ENCODE peak calls at places on chromosomes 2 and 18, in four cellular contexts. B is K562, Q is SK-N-SH, S is IMR-90. A is an unnamed sample.

GRCh38 chr18:61400016-61400630 is 66.9 kb downstream of the CDH20 start:
- DNase-seq in B (no peak), Q (no peak), S (no peak), A (no peak)

GRCh38 chr2:37552339-37552738 is 119.1 kb downstream of the CDC42EP3 start:
- DNase-seq in B (no peak), Q (no peak), S (no peak), A (no peak)

GRCh38 chr18:74082476-74083070 is 65.1 kb downstream of the FBXO15 start:
- DNase-seq in B (no peak), Q (peak; percentile 66), S (peak; percentile 63), A (peak; percentile 60)

GRCh38 chr2:238513346-238513745 is 86.6 kb downstream of the ASB1 start:
- DNase-seq in B (peak; percentile 62), Q (peak; percentile 63), S (peak; percentile 29), A (peak; percentile 64)

GRCh38 chr2:237280235-237280634 is 133.7 kb downstream of the COL6A3 start:
- DNase-seq in B (no peak), Q (no peak), S (peak; percentile 99), A (no peak)

GRCh38 chr2:59449264-59449663 is 1104.2 kb downstream of the BCL11A start:
- DNase-seq in B (no peak), Q (no peak), S (no peak), A (no peak)

GRCh38 chr2:84858123-84858522 is 22.8 kb downstream of the TRABD2A start:
- DNase-seq in B (no peak), Q (no peak), S (no peak), A (no peak)

GRCh38 chr2:95308426-95308990 is 11.4 kb downstream of the KCNIP3 start:
- DNase-seq in B (no peak), Q (no peak), S (no peak), A (no peak)

GRCh38 chr18:13420969-13421686 is 202.6 kb downstream of the LDLRAD4 start:
- DNase-seq in B (no peak), Q (no peak), S (no peak), A (no peak)

GRCh38 chr2:235468978-235469694 is 24.7 kb upstream of the AGAP1 start:
- DNase-seq in B (no peak), Q (no peak), S (peak; percentile 94), A (peak; percentile 78)

GRCh38 chr2:78940998-78941397 is 84.5 kb upstream of the REG3G start:
- DNase-seq in B (no peak), Q (no peak), S (no peak), A (no peak)

GRCh38 chr2:39281391-39281790 is 37.6 kb upstream of the CDKL4 start:
- DNase-seq in B (no peak), Q (no peak), S (no peak), A (no peak)

GRCh38 chr2:207852791-207853190 is 83.1 kb upstream of the FZD5 start:
- DNase-seq in B (no peak), Q (no peak), S (no peak), A (no peak)

GRCh38 chr2:46922049-46922448 is 6.4 kb upstream of the MCFD2 start:
- DNase-seq in B (no peak), Q (no peak), S (peak; percentile 37), A (no peak)

GRCh38 chr2:173030541-173031485 is 44.8 kb upstream of the MAP3K20 start:
- DNase-seq in B (no peak), Q (no peak), S (no peak), A (no peak)

GRCh38 chr18:78558948-78559347 is 420.7 kb upstream of the SALL3 start:
- DNase-seq in B (peak; percentile 84), Q (peak; percentile 40), S (no peak), A (no peak)

GRCh38 chr2:63562751-63563150 is 25.5 kb downstream of the WDPCP start:
- DNase-seq in B (no peak), Q (no peak), S (no peak), A (no peak)

GRCh38 chr2:191462370-191462769 is 215.6 kb upstream of the NABP1 start:
- DNase-seq in B (no peak), Q (no peak), S (no peak), A (no peak)

GRCh38 chr2:30422437-30422805 is 24.6 kb upstream of the LCLAT1 start:
- DNase-seq in B (no peak), Q (peak; percentile 70), S (peak; percentile 42), A (peak; percentile 61)

GRCh38 chr2:203811491-203812221 is 55.9 kb upstream of the CTLA4 start:
- DNase-seq in B (no peak), Q (no peak), S (peak; percentile 92), A (peak; percentile 87)

GRCh38 chr18:35337256-35337655 is 7.0 kb downstream of the ZNF24 start:
- DNase-seq in B (no peak), Q (no peak), S (no peak), A (no peak)

GRCh38 chr2:154439156-154439555 is 259.3 kb upstream of the KCNJ3 start:
- DNase-seq in B (no peak), Q (no peak), S (no peak), A (no peak)

GRCh38 chr2:121565389-121566250 is 34.9 kb downstream of the RNU4ATAC start:
- DNase-seq in B (no peak), Q (peak; percentile 20), S (no peak), A (no peak)

GRCh38 chr2:14902953-14903352 is 270.4 kb downstream of the LRATD1 start:
- DNase-seq in B (no peak), Q (no peak), S (no peak), A (no peak)

GRCh38 chr2:145012214-145012670 is 492.3 kb upstream of the ZEB2 start:
- DNase-seq in B (no peak), Q (no peak), S (peak; percentile 24), A (peak; percentile 46)

GRCh38 chr2:165376571-165376975 is 92.9 kb upstream of the CSRNP3 start:
- DNase-seq in B (no peak), Q (no peak), S (no peak), A (no peak)

DNA sequence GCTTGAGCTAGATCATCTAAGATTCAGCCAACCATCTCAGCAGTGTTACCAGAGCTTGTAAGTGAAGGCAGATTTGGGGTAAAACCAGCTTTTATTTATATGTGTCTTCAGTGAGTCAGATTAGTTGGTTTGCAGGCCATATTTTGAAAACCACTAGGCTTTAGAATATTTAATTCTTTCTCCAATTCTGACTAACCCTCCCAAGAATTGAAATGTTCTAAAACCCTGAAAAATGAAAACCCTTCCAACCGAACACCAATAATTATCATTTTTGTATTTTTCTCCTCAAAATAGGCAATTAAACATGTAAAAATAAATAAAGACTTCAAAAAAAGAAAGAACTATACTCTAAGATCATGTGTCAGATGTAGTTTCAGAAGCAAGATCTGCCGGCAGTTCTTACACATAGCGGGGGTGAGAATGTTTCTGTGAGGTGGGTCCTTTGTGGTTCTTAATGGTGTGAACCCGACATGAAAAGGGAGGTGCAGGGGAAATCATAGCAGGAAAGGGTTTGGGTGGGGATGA is 14.2 kb downstream of the PLEK start:
- DNase-seq in B (no peak), Q (no peak), S (no peak), A (no peak)
- TF ChIP-seq RCOR1 in B (no peak), Q (no peak), S (no peak), A (no peak)

DNA sequence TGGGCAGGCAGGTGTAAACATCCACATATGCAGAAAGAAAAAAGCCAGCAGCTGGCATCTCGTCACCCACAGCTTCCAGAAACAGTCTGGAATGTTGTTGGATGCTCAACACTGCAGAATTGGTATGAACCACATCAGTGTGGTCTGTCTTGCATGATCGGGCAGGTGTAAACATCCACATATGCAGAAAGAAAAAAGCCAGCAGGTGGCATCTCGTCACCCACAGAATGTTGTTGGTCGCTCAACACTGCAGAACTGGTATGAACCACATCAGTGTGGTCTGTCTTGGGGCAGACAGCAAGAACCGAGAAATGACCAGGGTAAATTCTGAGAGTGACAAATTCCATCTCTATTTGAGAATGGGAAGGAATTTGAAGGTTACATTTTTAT is 39.6 kb downstream of the DOCK10 start:
- DNase-seq in B (no peak), Q (no peak), S (no peak), A (no peak)
- TF ChIP-seq RCOR1 in B (no peak), Q (no peak), S (no peak), A (no peak)

GRCh38 chr2:52034706-52035105 is 1002.8 kb upstream of the NRXN1 start:
- DNase-seq in B (no peak), Q (no peak), S (no peak), A (no peak)
- TF ChIP-seq RCOR1 in B (no peak), Q (no peak), S (no peak), A (no peak)

GRCh38 chr2:217723078-217723477 is 279.7 kb downstream of the TNS1 start:
- DNase-seq in B (no peak), Q (peak; percentile 27), S (peak; percentile 72), A (no peak)
- TF ChIP-seq RCOR1 in B (no peak), Q (no peak), S (no peak), A (no peak)

A was measured in A549.